ENCODE peak calls at places on chromosomes 1 and 21, in five cellular contexts. B is activated T-cell treated with anti-CD3 and anti-CD28 coated beads, Interleukin-2, amount 50 U/mL, for 72 hours; Z is thoracic aorta; X is NCI-H1417; Y is AG04450. K is an unnamed sample.

GRCh38 chr1:84406209-84406917 is 8.1 kb downstream of the DNASE2B start:
- DNase-seq in B (no peak), Z (no peak), X (no peak), Y (no peak), K (no peak)

GRCh38 chr1:183432548-183432875 is 14.3 kb upstream of the NMNAT2 start:
- DNase-seq in B (no peak), Z (no peak), X (no peak), Y (no peak), K (no peak)

GRCh38 chr1:212207822-212208520 is 77.2 kb upstream of the PPP2R5A start:
- DNase-seq in B (no peak), Z (no peak), X (no peak), Y (no peak), K (no peak)

GRCh38 chr1:236576004-236576403 is 28.3 kb downstream of the HEATR1 start:
- DNase-seq in B (no peak), Z (no peak), X (no peak), Y (no peak), K (no peak)

GRCh38 chr1:161092621-161093028 is 3.3 kb upstream of the NECTIN4 start:
- DNase-seq in B (peak; percentile 40), Z (no peak), X (no peak), Y (no peak), K (no peak)

GRCh38 chr1:209689484-209689883 is 14.3 kb downstream of the G0S2 start:
- DNase-seq in B (no peak), Z (no peak), X (peak; percentile 7), Y (no peak), K (no peak)

GRCh38 chr1:21175324-21175669 is 1.4 kb downstream of the EIF4G3 start:
- DNase-seq in B (peak; percentile 26), Z (no peak), X (peak; percentile 65), Y (no peak), K (no peak)

GRCh38 chr1:203000217-203000944 is 6.8 kb upstream of the TMEM183A start:
- DNase-seq in B (no peak), Z (no peak), X (no peak), Y (no peak), K (no peak)

GRCh38 chr1:154237435-154237834 is 16.7 kb downstream of the UBAP2L start:
- DNase-seq in B (no peak), Z (no peak), X (no peak), Y (no peak), K (no peak)

GRCh38 chr21:41943468-41944250 is 10.2 kb downstream of the C2CD2 start:
- DNase-seq in B (no peak), Z (no peak), X (no peak), Y (no peak), K (no peak)

GRCh38 chr1:162913345-162913744 is 52.4 kb upstream of the CCDC190 start:
- DNase-seq in B (no peak), Z (no peak), X (peak; percentile 28), Y (no peak), K (no peak)

GRCh38 chr1:147545133-147545532 is 3.8 kb downstream of the BCL9 start:
- DNase-seq in B (peak; percentile 88), Z (no peak), X (no peak), Y (no peak), K (peak; percentile 31)

GRCh38 chr1:177255411-177255810 is 84.7 kb downstream of the BRINP2 start:
- DNase-seq in B (no peak), Z (no peak), X (no peak), Y (no peak), K (no peak)

GRCh38 chr1:25620211-25620610 is 3.6 kb downstream of the MAN1C1 start:
- DNase-seq in B (peak; percentile 47), Z (no peak), X (no peak), Y (no peak), K (no peak)

GRCh38 chr1:169546087-169546995 is 39.9 kb downstream of the F5 start:
- DNase-seq in B (peak; percentile 62), Z (peak; percentile 9), X (peak; percentile 89), Y (peak; percentile 45), K (peak; percentile 42)

GRCh38 chr21:41973861-41974751 is 20.3 kb upstream of the C2CD2 start:
- DNase-seq in B (no peak), Z (no peak), X (no peak), Y (no peak), K (no peak)

GRCh38 chr1:109912873-109913272 is 2.2 kb downstream of the CSF1 start:
- DNase-seq in B (no peak), Z (no peak), X (no peak), Y (no peak), K (no peak)

GRCh38 chr1:182658055-182658454 is 26.3 kb downstream of the RGS8 start:
- DNase-seq in B (no peak), Z (no peak), X (no peak), Y (no peak), K (no peak)

GRCh38 chr1:54579337-54579781 is 31.3 kb downstream of the ACOT11 start:
- DNase-seq in B (no peak), Z (no peak), X (no peak), Y (no peak), K (no peak)

GRCh38 chr21:33884361-33885157 is 31.0 kb downstream of the ATP5PO start:
- DNase-seq in B (no peak), Z (no peak), X (no peak), Y (no peak), K (peak; percentile 20)

GRCh38 chr21:16569679-16570078 is 839.9 kb downstream of the USP25 start:
- DNase-seq in B (no peak), Z (no peak), X (no peak), Y (no peak), K (no peak)

GRCh38 chr1:88985033-88985432 is 7.4 kb downstream of the KYAT3 start:
- DNase-seq in B (no peak), Z (no peak), X (peak; percentile 41), Y (peak; percentile 59), K (peak; percentile 41)

GRCh38 chr1:77889671-77890070 is 1.2 kb downstream of the NEXN start:
- DNase-seq in B (no peak), Z (no peak), X (no peak), Y (peak; percentile 68), K (no peak)

GRCh38 chr1:94755675-94756074 is 64.5 kb upstream of the SLC44A3 start:
- DNase-seq in B (no peak), Z (no peak), X (no peak), Y (peak; percentile 96), K (peak; percentile 99)

GRCh38 chr1:207925210-207925609 is 14.3 kb upstream of the CD34 start:
- DNase-seq in B (no peak), Z (no peak), X (peak; percentile 38), Y (no peak), K (no peak)